ENCODE peak calls at places on chromosomes 16 and 17, in seven cellular contexts. Z is fibroblast of the aortic adventitia, A is body of pancreas, D is lower lobe of right lung, M is psoas muscle, K is GM06990, U is mucosa of descending colon. E is an unnamed sample.

GRCh38 chr17:57902117-57902799 is 52.4 kb upstream of the MRPS23 start:
- DNase-seq in Z (no peak), A (no peak), D (peak; percentile 35), M (peak; percentile 25), K (peak; percentile 80), U (no peak), E (no peak)

GRCh38 chr17:77383613-77384608 is 243.1 kb downstream of the SEC14L1 start:
- DNase-seq in Z (no peak), A (peak; percentile 78), D (peak; percentile 66), M (peak; percentile 82), K (no peak), U (no peak), E (no peak)

GRCh38 chr16:9003322-9003721 is 39.6 kb upstream of the USP7 start:
- DNase-seq in Z (no peak), A (no peak), D (peak; percentile 49), M (no peak), K (no peak), U (peak; percentile 66), E (no peak)

GRCh38 chr17:57879437-57880085 is 29.7 kb upstream of the MRPS23 start:
- DNase-seq in Z (no peak), A (no peak), D (no peak), M (peak; percentile 85), K (no peak), U (no peak), E (no peak)

GRCh38 chr16:53121666-53122065 is 66.9 kb downstream of the CHD9 start:
- DNase-seq in Z (peak; percentile 26), A (no peak), D (no peak), M (no peak), K (no peak), U (no peak), E (no peak)

GRCh38 chr17:30323895-30324319 is 9.9 kb downstream of the TMIGD1 start:
- DNase-seq in Z (peak; percentile 69), A (no peak), D (no peak), M (no peak), K (no peak), U (no peak), E (peak; percentile 50)

GRCh38 chr16:78566397-78567073 is 467.1 kb downstream of the WWOX start:
- DNase-seq in Z (no peak), A (no peak), D (no peak), M (no peak), K (no peak), U (no peak), E (no peak)

GRCh38 chr16:31532120-31532519 is 4.4 kb downstream of the AHSP start:
- DNase-seq in Z (no peak), A (no peak), D (no peak), M (no peak), K (no peak), U (no peak), E (no peak)

GRCh38 chr17:49861150-49861884 is 13.4 kb upstream of the TAC4 start:
- DNase-seq in Z (peak; percentile 46), A (peak; percentile 62), D (no peak), M (no peak), K (no peak), U (no peak), E (peak; percentile 31)

GRCh38 chr16:55824473-55824872 is 8.4 kb downstream of the CES1 start:
- DNase-seq in Z (no peak), A (no peak), D (no peak), M (no peak), K (no peak), U (no peak), E (no peak)

GRCh38 chr17:46020023-46020735 is 21.1 kb downstream of the STH start:
- DNase-seq in Z (no peak), A (no peak), D (no peak), M (no peak), K (no peak), U (no peak), E (no peak)

GRCh38 chr17:7711356-7711755 is 6.2 kb upstream of the DNAH2 start:
- DNase-seq in Z (no peak), A (no peak), D (no peak), M (no peak), K (no peak), U (no peak), E (no peak)

GRCh38 chr16:53629607-53630312 is 73.9 kb downstream of the RPGRIP1L start:
- DNase-seq in Z (no peak), A (peak; percentile 53), D (no peak), M (no peak), K (no peak), U (no peak), E (no peak)

GRCh38 chr17:54085934-54086333 is 263.2 kb downstream of the KIF2B start:
- DNase-seq in Z (no peak), A (no peak), D (no peak), M (no peak), K (no peak), U (no peak), E (no peak)

GRCh38 chr17:55625516-55625915 is 97.1 kb downstream of the TMEM100 start:
- DNase-seq in Z (no peak), A (no peak), D (no peak), M (no peak), K (no peak), U (no peak), E (no peak)

GRCh38 chr16:49085689-49086088 is 195.9 kb downstream of the CBLN1 start:
- DNase-seq in Z (peak; percentile 71), A (no peak), D (no peak), M (no peak), K (no peak), U (no peak), E (peak; percentile 18)

GRCh38 chr17:36481829-36482228 is 4.7 kb upstream of the ZNHIT3 start:
- DNase-seq in Z (no peak), A (no peak), D (no peak), M (no peak), K (no peak), U (no peak), E (no peak)

GRCh38 chr17:54157542-54157941 is 334.8 kb downstream of the KIF2B start:
- DNase-seq in Z (no peak), A (no peak), D (no peak), M (no peak), K (no peak), U (no peak), E (no peak)

GRCh38 chr16:9437115-9437514 is 345.7 kb downstream of the HAPSTR1 start:
- DNase-seq in Z (no peak), A (no peak), D (no peak), M (no peak), K (no peak), U (no peak), E (peak; percentile 1)

GRCh38 chr17:15263206-15263579 is 1.9 kb downstream of the PMP22 start:
- DNase-seq in Z (peak; percentile 97), A (peak; percentile 46), D (peak; percentile 71), M (peak; percentile 97), K (no peak), U (peak; percentile 74), E (peak; percentile 91)

GRCh38 chr17:65515959-65516948 is 45.2 kb downstream of the AXIN2 start:
- DNase-seq in Z (peak; percentile 64), A (no peak), D (no peak), M (no peak), K (no peak), U (no peak), E (peak; percentile 88)

DNA sequence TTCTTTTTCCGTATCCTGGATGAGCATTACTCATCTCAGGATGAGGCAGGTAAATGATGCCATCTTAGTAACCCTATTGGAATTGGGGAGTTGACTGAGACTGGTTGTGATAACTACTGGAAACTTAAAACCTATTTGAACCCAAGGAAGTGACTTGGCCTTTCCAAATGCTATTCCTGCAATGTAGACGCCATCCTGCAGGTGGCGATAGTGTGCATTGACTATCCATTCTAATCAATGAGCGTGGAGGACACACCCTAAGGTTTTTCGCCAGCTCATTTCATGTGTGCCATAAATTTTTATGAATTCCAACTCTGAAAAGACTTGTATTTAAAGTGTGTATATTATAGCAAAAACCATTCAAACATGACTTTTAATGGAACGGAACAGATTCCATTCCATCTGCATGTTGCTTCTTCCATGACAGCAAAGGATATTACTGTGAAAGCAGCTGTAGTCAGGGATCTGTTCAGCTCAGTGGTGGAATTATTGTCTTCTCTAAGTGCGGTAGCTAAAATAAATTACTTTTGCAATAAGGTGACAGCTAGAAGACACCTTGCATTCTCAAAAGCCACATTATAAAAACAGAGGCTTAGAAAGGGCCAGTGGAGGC is 55.3 kb downstream of the SYT17 start:
- DNase-seq in Z (no peak), A (peak; percentile 49), D (no peak), M (no peak), K (no peak), U (peak; percentile 80), E (no peak)
- TF ChIP-seq CTCF in Z (peak; percentile 19), A (peak; percentile 50), D (peak; percentile 64), M (peak; percentile 34), K (peak; percentile 67), U (peak; percentile 54), E (peak; percentile 47)

DNA sequence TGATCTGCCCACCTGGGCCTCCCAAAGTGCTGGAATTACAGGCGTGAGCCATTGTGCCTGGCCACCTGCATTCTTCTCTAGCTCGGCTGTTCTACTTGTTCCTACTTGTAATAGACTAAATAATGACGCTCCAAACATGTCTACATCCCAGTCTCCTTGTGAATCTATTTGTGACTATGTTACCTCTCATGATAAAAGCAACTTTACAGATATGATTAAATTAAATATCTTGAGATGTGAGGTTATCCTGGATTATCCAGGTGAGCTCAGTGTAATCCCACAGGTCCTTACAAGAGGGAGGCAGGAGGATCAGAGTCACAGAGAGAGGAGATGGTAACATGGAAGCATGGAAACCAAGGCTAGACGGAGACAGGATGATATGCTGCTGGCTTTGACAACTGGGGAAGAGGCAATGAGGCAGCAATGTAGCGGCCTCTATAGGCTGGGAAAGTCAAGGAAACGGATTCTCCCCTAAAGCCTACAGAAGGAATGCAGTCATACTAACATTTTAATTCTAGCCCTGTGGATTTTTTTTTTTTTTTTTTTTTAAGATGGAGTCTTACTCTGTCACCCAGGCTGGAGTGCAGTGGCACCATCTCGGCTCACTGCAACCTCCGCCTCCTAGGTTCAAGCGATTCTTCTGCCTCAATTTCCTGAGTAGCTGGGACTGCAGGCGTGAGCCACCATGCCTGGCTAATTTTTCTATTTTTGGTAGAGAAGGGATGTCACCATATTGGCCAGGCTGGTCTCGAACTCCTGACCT is 5.0 kb upstream of the LASP1 start:
- DNase-seq in Z (no peak), A (no peak), D (no peak), M (no peak), K (no peak), U (no peak), E (no peak)
- TF ChIP-seq CTCF in Z (peak; percentile 46), A (no peak), D (no peak), M (no peak), K (no peak), U (no peak), E (peak; percentile 57)

DNA sequence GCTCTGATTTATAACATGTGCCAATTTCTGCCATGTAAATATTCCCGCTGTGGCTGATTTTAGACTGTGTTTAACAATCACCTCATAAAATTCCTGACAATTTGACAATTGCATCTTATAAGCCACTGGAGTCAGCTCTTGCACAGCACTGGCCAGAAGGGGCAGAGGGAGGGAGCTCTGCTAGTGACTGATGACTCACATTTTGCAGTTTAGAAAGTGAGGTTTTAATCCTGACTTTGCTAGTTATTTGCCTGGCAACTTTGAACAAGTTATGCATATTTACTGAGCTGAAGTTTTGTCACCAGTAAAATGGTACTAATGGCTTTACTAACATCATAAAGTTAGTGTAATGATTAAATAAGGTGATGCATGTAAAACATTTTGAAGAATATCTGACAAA is 452.3 kb downstream of the CNTNAP4 start:
- DNase-seq in Z (no peak), A (no peak), D (no peak), M (no peak), K (no peak), U (no peak), E (no peak)
- TF ChIP-seq CTCF in Z (no peak), A (no peak), D (no peak), M (no peak), K (no peak), U (no peak), E (no peak)

GRCh38 chr17:78727476-78728229 is 54.4 kb downstream of the CYTH1 start:
- DNase-seq in Z (no peak), A (no peak), D (no peak), M (peak; percentile 42), K (no peak), U (no peak), E (no peak)
- TF ChIP-seq CTCF in Z (no peak), A (no peak), D (no peak), M (no peak), K (no peak), U (no peak), E (no peak)

E was measured in AG10803.